ENCODE peak calls at places on chromosomes 3 and 15, in five cellular contexts. L is GM12878, W is SK-N-SH, M is K562, E is H1. G is an unnamed sample. For H3K4me1, the result is how much of the 10 kb centered on the place peaks cover.

GRCh38 chr3:52891615-52892081 is 5.7 kb downstream of the STIMATE start:
- DNase-seq in L (no peak), W (no peak), M (no peak), E (no peak), G (no peak)

GRCh38 chr3:177694316-177694715 is 497.0 kb upstream of the TBL1XR1 start:
- DNase-seq in L (no peak), W (no peak), M (no peak), E (no peak), G (no peak)

GRCh38 chr15:60215225-60215963 is 182.4 kb downstream of the ANXA2 start:
- DNase-seq in L (no peak), W (no peak), M (no peak), E (no peak), G (no peak)

GRCh38 chr3:45123030-45123429 is 23.1 kb downstream of the CDCP1 start:
- DNase-seq in L (peak), W (no peak), M (no peak), E (no peak), G (peak)

GRCh38 chr15:31857194-31857593 is 173.1 kb upstream of the CHRNA7 start:
- DNase-seq in L (no peak), W (no peak), M (no peak), E (no peak), G (no peak)

GRCh38 chr3:190877925-190878324 is 15.4 kb upstream of the GMNC start:
- DNase-seq in L (no peak), W (peak), M (peak), E (no peak), G (no peak)

GRCh38 chr3:43748179-43748578 is 57.4 kb downstream of the ABHD5 start:
- DNase-seq in L (no peak), W (no peak), M (no peak), E (no peak), G (no peak)

GRCh38 chr15:67839358-67839928 is 402 bp downstream of the RNU6-1 start:
- DNase-seq in L (no peak), W (peak), M (peak), E (no peak), G (peak)

GRCh38 chr3:13040381-13041074 is 32.7 kb downstream of the IQSEC1 start:
- DNase-seq in L (no peak), W (peak), M (peak), E (no peak), G (no peak)

GRCh38 chr3:69379661-69380060 is 6.2 kb downstream of the FRMD4B start:
- DNase-seq in L (no peak), W (no peak), M (no peak), E (no peak), G (no peak)

GRCh38 chr3:106839576-106840280 is 537.5 kb upstream of the CCDC54 start:
- DNase-seq in L (no peak), W (no peak), M (no peak), E (no peak), G (no peak)

GRCh38 chr3:13308406-13308805 is 111.7 kb downstream of the NUP210 start:
- DNase-seq in L (no peak), W (peak), M (peak), E (peak), G (peak)

GRCh38 chr3:100554373-100554676 is 55.1 kb upstream of the ADGRG7 start:
- DNase-seq in L (no peak), W (no peak), M (no peak), E (no peak), G (no peak)

GRCh38 chr15:89018235-89018634 is 70.0 kb upstream of the ABHD2 start:
- DNase-seq in L (no peak), W (no peak), M (no peak), E (no peak), G (no peak)

GRCh38 chr15:62932436-62932835 is 110.1 kb upstream of the TPM1 start:
- DNase-seq in L (no peak), W (no peak), M (no peak), E (no peak), G (no peak)

GRCh38 chr3:171622126-171622525 is 161.9 kb upstream of the TNIK start:
- DNase-seq in L (no peak), W (no peak), M (no peak), E (no peak), G (no peak)

GRCh38 chr3:70824078-70824477 is 511.6 kb upstream of the MDFIC2 start:
- DNase-seq in L (no peak), W (no peak), M (no peak), E (no peak), G (no peak)

GRCh38 chr15:35752134-35752466 is 206.1 kb upstream of the DPH6 start:
- DNase-seq in L (no peak), W (no peak), M (no peak), E (no peak), G (no peak)

GRCh38 chr15:35753486-35753885 is 207.5 kb upstream of the DPH6 start:
- DNase-seq in L (no peak), W (no peak), M (no peak), E (no peak), G (no peak)

GRCh38 chr15:35750051-35750450 is 204.1 kb upstream of the DPH6 start:
- DNase-seq in L (no peak), W (no peak), M (no peak), E (no peak), G (no peak)

GRCh38 chr15:35748105-35748504 is 202.1 kb upstream of the DPH6 start:
- DNase-seq in L (no peak), W (no peak), M (no peak), E (no peak), G (no peak)

GRCh38 chr15:35751421-35752133 is 205.6 kb upstream of the DPH6 start:
- DNase-seq in L (peak), W (peak), M (peak), E (peak), G (peak)
- TF ChIP-seq SIN3A in L (no peak), W (no peak), M (no peak), E (no peak), G (no peak)

GRCh38 chr15:41936649-41937567 is 35.4 kb downstream of the EHD4 start:
- DNase-seq in L (no peak), W (no peak), M (no peak), E (no peak), G (no peak)

GRCh38 chr15:41939986-41940385 is 32.4 kb downstream of the EHD4 start:
- DNase-seq in L (no peak), W (no peak), M (no peak), E (no peak), G (no peak)

GRCh38 chr15:41935566-41936020 is 36.8 kb downstream of the EHD4 start:
- DNase-seq in L (no peak), W (no peak), M (no peak), E (no peak), G (no peak)

GRCh38 chr15:41936155-41936554 is 36.2 kb downstream of the EHD4 start:
- DNase-seq in L (no peak), W (no peak), M (no peak), E (no peak), G (no peak)

GRCh38 chr15:41937568-41937923 is 34.8 kb downstream of the EHD4 start:
- DNase-seq in L (no peak), W (no peak), M (no peak), E (no peak), G (no peak)
- H3K4me1 ChIP-seq in L (under half), W (under half), M (under half), E (under half), G (half or more)

DNA sequence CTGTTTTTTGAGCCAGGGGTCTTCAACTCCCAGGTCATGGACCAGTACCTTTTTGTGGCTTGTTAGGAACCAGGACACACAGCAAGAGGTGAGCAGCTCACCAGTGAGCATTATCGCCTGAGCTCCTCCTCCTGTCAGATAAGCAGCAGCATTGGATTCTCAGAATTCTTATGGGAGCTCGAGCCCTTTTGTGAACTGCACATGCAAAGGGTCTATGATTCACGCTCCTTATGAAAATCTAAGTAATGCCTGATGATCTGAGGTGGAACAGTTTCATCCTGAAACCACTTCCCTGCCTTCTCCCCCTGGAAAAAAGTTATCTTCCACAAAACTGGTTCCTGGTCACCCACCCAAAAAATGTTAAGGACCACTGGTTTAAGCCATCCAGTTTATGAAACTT is 1047.6 kb downstream of the OTOL1 start:
- DNase-seq in L (no peak), W (no peak), M (no peak), E (no peak), G (no peak)
- TF ChIP-seq SIN3A in L (no peak), W (no peak), M (no peak), E (no peak), G (no peak)

DNA sequence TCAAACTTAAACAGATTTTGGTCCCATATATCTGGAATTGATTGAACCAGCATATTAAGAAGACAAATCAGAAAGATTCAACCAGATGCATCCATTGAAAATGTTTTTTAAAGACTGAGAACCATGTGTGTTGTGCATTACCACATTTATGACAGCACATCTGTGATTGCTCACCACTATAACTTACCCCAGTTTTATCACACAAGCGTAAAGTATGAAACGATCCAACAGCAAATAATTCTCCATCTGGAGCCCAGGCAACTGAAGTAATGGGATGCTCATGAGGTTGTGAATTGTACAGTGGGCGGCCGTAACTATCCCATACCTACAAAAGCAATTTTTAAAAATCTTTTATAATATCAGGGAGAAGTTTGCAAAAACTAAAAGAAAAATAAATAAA is 43.2 kb downstream of the IFT80 start:
- DNase-seq in L (no peak), W (peak), M (no peak), E (no peak), G (no peak)
- H3K4me1 ChIP-seq in L (under half), W (under half), M (under half), E (under half), G (under half)

G was measured in Panc1.